ENCODE peak calls at places on chromosome 2, in four cellular contexts. One of them, this sample, is unnamed.

GRCh38 chr2:19911799-19912509 is 10.2 kb upstream of the TTC32 start:
- DNase-seq in stomach: no peak
- DNase-seq in psoas muscle: no peak
- DNase-seq in MM.1S: no peak
- DNase-seq in this sample: no peak

GRCh38 chr2:55084631-55085030 is 34.4 kb upstream of the RTN4 start:
- DNase-seq in psoas muscle: no peak
- DNase-seq in MM.1S: no peak
- DNase-seq in stomach: no peak
- DNase-seq in this sample: no peak

GRCh38 chr2:135004005-135004746 is 43.1 kb downstream of the MAP3K19 start:
- DNase-seq in MM.1S: peak
- DNase-seq in psoas muscle: peak
- DNase-seq in stomach: peak
- DNase-seq in this sample: peak

GRCh38 chr2:200329384-200329783 is 22.9 kb downstream of the SPATS2L start:
- DNase-seq in psoas muscle: no peak
- DNase-seq in stomach: no peak
- DNase-seq in MM.1S: no peak
- DNase-seq in this sample: no peak

GRCh38 chr2:117997872-117998454 is 15.9 kb downstream of the CCDC93 start:
- DNase-seq in psoas muscle: no peak
- DNase-seq in MM.1S: no peak
- DNase-seq in stomach: no peak
- DNase-seq in this sample: no peak

GRCh38 chr2:20141056-20141762 is 83.7 kb downstream of the SDC1 start:
- DNase-seq in MM.1S: no peak
- DNase-seq in stomach: peak
- DNase-seq in psoas muscle: peak
- DNase-seq in this sample: no peak

GRCh38 chr2:216533504-216534068 is 34.9 kb downstream of the RPL37A start:
- DNase-seq in stomach: no peak
- DNase-seq in psoas muscle: no peak
- DNase-seq in MM.1S: no peak
- DNase-seq in this sample: no peak

GRCh38 chr2:102122115-102122514 is 20.4 kb upstream of the IL1R1 start:
- DNase-seq in psoas muscle: no peak
- DNase-seq in stomach: no peak
- DNase-seq in MM.1S: no peak
- DNase-seq in this sample: no peak

GRCh38 chr2:19818039-19818438 is 83.7 kb downstream of the TTC32 start:
- DNase-seq in psoas muscle: no peak
- DNase-seq in stomach: no peak
- DNase-seq in MM.1S: no peak
- DNase-seq in this sample: no peak

GRCh38 chr2:106996136-106996769 is 110.3 kb upstream of the ST6GAL2 start:
- DNase-seq in MM.1S: no peak
- DNase-seq in stomach: no peak
- DNase-seq in psoas muscle: no peak
- DNase-seq in this sample: no peak
- H3K4me3 ChIP-seq in MM.1S: no peak
- H3K4me3 ChIP-seq in stomach: no peak
- H3K4me3 ChIP-seq in psoas muscle: peak
- H3K4me3 ChIP-seq in this sample: no peak

DNA sequence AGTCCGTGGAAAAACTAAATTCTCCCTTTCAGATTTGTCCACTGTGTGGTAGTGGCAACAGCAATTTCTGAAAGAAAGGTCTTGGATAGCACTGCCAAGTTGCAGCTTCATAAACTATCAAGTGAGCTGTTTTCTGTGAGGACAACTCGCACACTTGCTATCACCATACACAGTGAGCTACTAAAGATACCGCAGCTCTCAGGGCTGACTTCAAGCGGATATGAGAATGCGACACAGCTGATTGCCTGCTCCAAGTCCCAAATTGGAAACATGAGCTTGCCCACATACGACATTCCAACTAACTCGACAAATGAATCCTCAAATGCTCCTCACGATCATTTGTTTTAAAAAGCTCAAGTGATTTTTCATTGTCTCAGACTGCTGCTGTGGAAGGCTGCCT is 46.2 kb downstream of the E2F6 start:
- DNase-seq in psoas muscle: no peak
- DNase-seq in MM.1S: no peak
- DNase-seq in stomach: no peak
- DNase-seq in this sample: no peak
- H3K4me3 ChIP-seq in psoas muscle: peak
- H3K4me3 ChIP-seq in MM.1S: no peak
- H3K4me3 ChIP-seq in stomach: no peak
- H3K4me3 ChIP-seq in this sample: no peak

DNA sequence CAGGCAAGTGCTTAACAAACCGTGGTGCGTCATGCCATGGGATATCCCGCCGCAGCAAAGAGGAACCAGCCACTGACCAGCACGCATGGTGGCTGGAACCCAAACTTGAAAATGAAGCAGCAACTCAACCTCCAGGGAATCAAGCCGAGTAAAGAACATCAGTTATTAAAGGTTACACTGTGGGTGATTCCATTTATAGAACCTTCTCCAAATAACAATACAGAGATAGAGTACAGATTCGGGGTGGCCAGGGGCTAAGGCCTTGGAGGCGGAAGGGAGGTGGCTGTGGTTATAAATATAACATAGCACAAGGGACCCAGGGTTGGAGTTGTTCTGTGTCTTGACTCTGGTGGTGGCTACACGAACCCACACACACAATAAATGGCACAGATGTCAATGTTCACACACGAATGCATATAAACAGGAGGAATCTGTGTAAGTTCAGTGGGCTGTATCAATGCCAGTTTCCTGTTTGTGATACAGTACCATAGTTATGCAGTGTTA is 123.1 kb downstream of the EIPR1 start:
- DNase-seq in stomach: no peak
- DNase-seq in MM.1S: no peak
- DNase-seq in psoas muscle: no peak
- DNase-seq in this sample: no peak
- H3K4me3 ChIP-seq in stomach: no peak
- H3K4me3 ChIP-seq in MM.1S: no peak
- H3K4me3 ChIP-seq in psoas muscle: no peak
- H3K4me3 ChIP-seq in this sample: no peak

DNA sequence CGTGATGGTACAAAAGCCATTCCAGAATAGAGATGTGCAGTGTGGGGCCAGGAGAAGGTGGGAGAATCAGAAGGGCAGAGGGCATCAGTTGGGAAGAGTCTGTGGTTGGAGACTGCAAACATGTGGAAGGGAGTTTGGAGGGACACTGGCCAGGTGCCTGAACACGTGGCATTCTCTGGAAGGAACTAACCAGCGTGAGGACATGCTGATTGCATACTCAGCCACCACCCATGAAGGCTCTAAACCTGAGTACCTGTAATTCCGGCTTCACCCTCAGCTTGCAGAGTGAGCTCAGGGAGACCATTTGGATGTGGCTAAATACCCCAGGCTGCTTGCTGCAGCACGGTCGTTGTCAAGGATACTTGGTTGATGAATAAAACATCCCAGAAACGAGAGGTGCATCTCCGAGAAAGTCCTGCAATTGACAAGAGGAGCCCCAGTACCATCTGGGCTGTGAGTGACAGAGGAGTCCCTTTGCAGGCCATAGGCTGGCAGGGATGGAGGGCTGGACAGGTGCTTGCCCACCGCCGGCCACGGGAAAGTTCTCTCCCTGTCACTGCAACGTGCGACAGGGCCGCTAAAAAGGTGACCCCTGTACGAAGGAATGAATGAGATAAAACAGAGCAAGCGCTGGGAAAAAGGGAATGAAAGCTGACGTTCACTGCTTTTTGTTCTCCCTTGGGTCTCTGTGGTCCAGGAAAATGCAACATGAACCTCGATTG is 5.0 kb downstream of the ACKR3 start:
- DNase-seq in psoas muscle: no peak
- DNase-seq in stomach: no peak
- DNase-seq in MM.1S: no peak
- DNase-seq in this sample: no peak
- H3K4me3 ChIP-seq in psoas muscle: peak
- H3K4me3 ChIP-seq in stomach: no peak
- H3K4me3 ChIP-seq in MM.1S: no peak
- H3K4me3 ChIP-seq in this sample: no peak

GRCh38 chr2:26184555-26185303 is 11.8 kb downstream of the GAREM2 start:
- DNase-seq in psoas muscle: peak
- DNase-seq in MM.1S: peak
- DNase-seq in stomach: peak
- DNase-seq in this sample: peak

GRCh38 chr2:26182887-26183630 is 10.2 kb downstream of the GAREM2 start:
- DNase-seq in stomach: no peak
- DNase-seq in psoas muscle: no peak
- DNase-seq in MM.1S: no peak
- DNase-seq in this sample: no peak

GRCh38 chr2:26182441-26182840 is 9.6 kb downstream of the GAREM2 start:
- DNase-seq in stomach: no peak
- DNase-seq in MM.1S: no peak
- DNase-seq in psoas muscle: no peak
- DNase-seq in this sample: no peak

GRCh38 chr2:26185304-26185928 is 12.5 kb downstream of the GAREM2 start:
- DNase-seq in MM.1S: no peak
- DNase-seq in psoas muscle: no peak
- DNase-seq in stomach: no peak
- DNase-seq in this sample: no peak

DNA sequence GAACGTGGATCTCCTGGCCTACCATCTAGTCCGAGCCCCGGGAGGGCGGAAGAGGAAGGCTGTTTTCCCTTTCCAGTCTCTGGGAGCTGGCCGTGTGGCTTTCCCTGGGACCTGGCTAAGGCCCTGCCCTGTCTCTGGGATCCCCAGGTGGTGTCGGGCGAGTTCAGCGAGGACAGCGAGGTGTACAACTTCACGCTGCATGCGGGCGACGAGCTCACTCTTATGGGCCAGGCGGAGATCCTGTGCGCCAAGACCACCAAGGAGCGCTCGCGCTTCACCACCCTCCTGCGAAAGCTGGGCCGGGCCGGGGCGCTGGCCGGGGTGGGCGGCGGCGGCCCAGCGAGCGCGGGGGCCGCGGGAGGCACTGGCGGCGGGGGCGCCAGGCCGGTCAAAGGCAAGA is 11.2 kb downstream of the GAREM2 start:
- DNase-seq in psoas muscle: no peak
- DNase-seq in MM.1S: no peak
- DNase-seq in stomach: no peak
- DNase-seq in this sample: no peak
- H3K4me3 ChIP-seq in psoas muscle: peak
- H3K4me3 ChIP-seq in MM.1S: peak
- H3K4me3 ChIP-seq in stomach: peak
- H3K4me3 ChIP-seq in this sample: no peak

GRCh38 chr2:88024509-88024908 is 8.2 kb upstream of the RNU2-63P start:
- DNase-seq in psoas muscle: no peak
- DNase-seq in stomach: no peak
- DNase-seq in MM.1S: no peak
- DNase-seq in this sample: no peak
- H3K4me3 ChIP-seq in psoas muscle: no peak
- H3K4me3 ChIP-seq in stomach: no peak
- H3K4me3 ChIP-seq in MM.1S: no peak
- H3K4me3 ChIP-seq in this sample: no peak

DNA sequence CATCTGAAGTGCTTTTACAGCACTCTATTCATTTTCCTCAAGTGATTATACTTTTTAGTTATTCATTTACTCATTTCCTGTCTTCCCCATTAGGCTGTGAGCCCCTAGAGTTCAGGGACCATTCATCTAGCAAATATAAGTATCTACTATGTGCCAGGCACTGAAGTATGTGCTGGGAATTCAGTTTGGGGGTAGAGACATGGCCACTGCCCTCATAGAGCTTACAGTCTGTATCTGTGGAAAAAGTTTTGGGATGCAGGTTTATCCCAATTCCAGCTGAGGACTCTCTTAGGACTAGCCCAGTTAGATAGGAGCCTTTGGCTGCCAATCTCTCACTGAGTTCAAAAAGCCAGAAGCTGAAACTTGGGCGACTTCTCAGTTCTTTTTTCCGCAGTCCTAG is 30.2 kb upstream of the IHH start:
- DNase-seq in MM.1S: no peak
- DNase-seq in psoas muscle: no peak
- DNase-seq in stomach: no peak
- DNase-seq in this sample: no peak
- H3K4me3 ChIP-seq in MM.1S: no peak
- H3K4me3 ChIP-seq in psoas muscle: no peak
- H3K4me3 ChIP-seq in stomach: no peak
- H3K4me3 ChIP-seq in this sample: no peak

GRCh38 chr2:241112046-241112445 is 10.0 kb upstream of the MTERF4 start:
- DNase-seq in psoas muscle: no peak
- DNase-seq in stomach: no peak
- DNase-seq in MM.1S: no peak
- DNase-seq in this sample: no peak

GRCh38 chr2:241110607-241111442 is 8.7 kb upstream of the MTERF4 start:
- DNase-seq in MM.1S: no peak
- DNase-seq in stomach: no peak
- DNase-seq in psoas muscle: no peak
- DNase-seq in this sample: no peak

GRCh38 chr2:241112592-241112991 is 10.5 kb upstream of the MTERF4 start:
- DNase-seq in MM.1S: no peak
- DNase-seq in stomach: no peak
- DNase-seq in psoas muscle: no peak
- DNase-seq in this sample: peak

GRCh38 chr2:241110089-241110606 is 8.1 kb upstream of the MTERF4 start:
- DNase-seq in MM.1S: no peak
- DNase-seq in stomach: peak
- DNase-seq in psoas muscle: no peak
- DNase-seq in this sample: no peak

GRCh38 chr2:241111443-241111810 is 9.3 kb upstream of the MTERF4 start:
- DNase-seq in MM.1S: no peak
- DNase-seq in psoas muscle: no peak
- DNase-seq in stomach: no peak
- DNase-seq in this sample: no peak
- H3K4me3 ChIP-seq in MM.1S: no peak
- H3K4me3 ChIP-seq in psoas muscle: no peak
- H3K4me3 ChIP-seq in stomach: no peak
- H3K4me3 ChIP-seq in this sample: no peak